ENCODE peak calls at places on chromosome 2, in nine cellular contexts. Z is AG09309, F is Peyer's patch, B is uterus, E is heart right ventricle, T is hepatocyte, I is A673, N is heart left ventricle, Q is endothelial cell. P is an unnamed sample.

GRCh38 chr2:47232738-47233415 is 77.8 kb upstream of the STPG4 start:
- DNase-seq in Z (no peak), F (no peak), B (no peak), E (no peak), T (peak; percentile 40), I (no peak), N (no peak), Q (no peak), P (no peak)

GRCh38 chr2:49834433-49834832 is 680.1 kb upstream of the FSHR start:
- DNase-seq in Z (no peak), F (no peak), B (no peak), E (no peak), T (no peak), I (no peak), N (no peak), Q (no peak), P (no peak)

GRCh38 chr2:160125828-160126227 is 63.4 kb upstream of the PLA2R1 start:
- DNase-seq in Z (no peak), F (no peak), B (no peak), E (no peak), T (no peak), I (no peak), N (no peak), Q (no peak), P (no peak)

GRCh38 chr2:117958186-117958585 is 55.7 kb downstream of the CCDC93 start:
- DNase-seq in Z (peak; percentile 59), F (no peak), B (no peak), E (no peak), T (peak; percentile 43), I (no peak), N (no peak), Q (no peak), P (no peak)

GRCh38 chr2:165240927-165241326 is 1.7 kb downstream of the SCN2A start:
- DNase-seq in Z (no peak), F (no peak), B (no peak), E (no peak), T (no peak), I (no peak), N (no peak), Q (no peak), P (no peak)

GRCh38 chr2:182594286-182594685 is 121.8 kb upstream of the DNAJC10 start:
- DNase-seq in Z (peak; percentile 20), F (no peak), B (no peak), E (no peak), T (no peak), I (peak; percentile 73), N (no peak), Q (no peak), P (no peak)

GRCh38 chr2:26957041-26957440 is 13.4 kb upstream of the MAPRE3 start:
- DNase-seq in Z (no peak), F (no peak), B (no peak), E (no peak), T (no peak), I (no peak), N (no peak), Q (no peak), P (no peak)

GRCh38 chr2:30265441-30266015 is 34.2 kb downstream of the LBH start:
- DNase-seq in Z (no peak), F (no peak), B (no peak), E (no peak), T (no peak), I (no peak), N (no peak), Q (no peak), P (no peak)

GRCh38 chr2:1709970-1710560 is 34.2 kb downstream of the PXDN start:
- DNase-seq in Z (no peak), F (no peak), B (no peak), E (peak; percentile 3), T (no peak), I (no peak), N (no peak), Q (no peak), P (no peak)

GRCh38 chr2:121372082-121372481 is 87.1 kb upstream of the TFCP2L1 start:
- DNase-seq in Z (no peak), F (no peak), B (no peak), E (no peak), T (no peak), I (no peak), N (no peak), Q (no peak), P (no peak)

GRCh38 chr2:225581906-225582305 is 182.4 kb downstream of the NYAP2 start:
- DNase-seq in Z (no peak), F (no peak), B (no peak), E (no peak), T (no peak), I (no peak), N (no peak), Q (no peak), P (peak; percentile 75)

GRCh38 chr2:225581135-225581534 is 181.6 kb downstream of the NYAP2 start:
- DNase-seq in Z (no peak), F (no peak), B (no peak), E (no peak), T (no peak), I (no peak), N (no peak), Q (no peak), P (no peak)

GRCh38 chr2:225582355-225583116 is 183.0 kb downstream of the NYAP2 start:
- DNase-seq in Z (no peak), F (no peak), B (no peak), E (no peak), T (no peak), I (no peak), N (no peak), Q (no peak), P (peak; percentile 90)

DNA sequence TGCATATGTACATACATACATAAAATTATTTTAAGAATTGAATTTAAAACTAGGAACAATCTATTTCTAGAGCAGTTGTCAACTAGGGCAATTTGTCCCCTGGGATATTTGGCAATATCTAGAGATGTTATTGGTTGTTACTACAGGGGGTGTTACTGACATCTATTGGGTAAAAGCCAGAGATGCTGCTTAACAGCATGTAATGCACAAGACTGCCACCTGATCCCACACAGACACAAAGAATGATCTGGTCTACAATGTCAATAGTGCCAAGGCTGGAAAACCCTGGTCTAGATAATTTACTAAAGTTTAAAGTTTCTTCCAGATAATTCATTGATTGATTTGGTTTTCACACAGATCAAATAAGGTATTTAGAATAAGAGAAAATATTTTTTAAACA is 185.3 kb downstream of the NYAP2 start:
- DNase-seq in Z (no peak), F (no peak), B (no peak), E (no peak), T (no peak), I (peak; percentile 12), N (no peak), Q (no peak), P (no peak)
- TF ChIP-seq CTCF in Z (no peak), F (no peak), B (no peak), E (no peak), T (no peak), I (no peak), N (no peak), Q (no peak), P (no peak)

DNA sequence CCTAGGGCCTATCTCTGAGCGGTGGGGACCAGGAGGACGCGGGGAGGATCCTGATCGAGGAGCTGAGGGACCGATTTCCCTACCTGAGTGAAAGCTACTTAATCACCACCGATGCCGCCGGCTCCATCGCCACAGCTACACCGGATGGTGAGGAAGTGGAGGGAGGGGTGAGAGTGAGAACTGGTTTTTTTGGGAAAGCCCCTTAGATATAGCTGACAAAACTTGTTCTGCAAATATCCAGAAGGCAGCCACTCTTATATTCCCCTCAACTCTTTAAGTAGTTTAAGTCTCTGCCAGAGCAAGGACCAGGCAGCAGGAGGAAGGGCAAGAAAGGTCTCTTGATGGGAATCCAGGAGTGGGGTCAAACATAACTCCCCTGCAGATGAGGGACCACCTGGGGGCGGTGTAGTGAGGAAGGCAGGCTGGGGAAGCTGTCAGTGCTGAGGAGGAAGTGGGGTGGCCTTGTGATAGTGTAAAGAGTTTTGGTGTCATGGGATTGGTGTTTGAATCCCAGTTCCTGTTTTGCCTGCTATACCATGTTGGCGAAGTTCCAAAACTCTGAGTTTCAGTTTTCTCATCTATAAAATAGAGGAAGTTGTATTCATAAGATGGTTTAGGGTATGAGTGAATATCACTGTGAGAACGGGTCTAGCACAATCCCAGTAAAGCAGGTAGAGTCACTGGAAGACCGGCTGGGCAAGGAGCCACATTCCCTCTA is 3.4 kb downstream of the NAGK start:
- DNase-seq in Z (no peak), F (no peak), B (no peak), E (peak; percentile 24), T (no peak), I (no peak), N (peak; percentile 33), Q (no peak), P (no peak)
- TF ChIP-seq CTCF in Z (no peak), F (no peak), B (no peak), E (no peak), T (no peak), I (no peak), N (no peak), Q (no peak), P (no peak)

DNA sequence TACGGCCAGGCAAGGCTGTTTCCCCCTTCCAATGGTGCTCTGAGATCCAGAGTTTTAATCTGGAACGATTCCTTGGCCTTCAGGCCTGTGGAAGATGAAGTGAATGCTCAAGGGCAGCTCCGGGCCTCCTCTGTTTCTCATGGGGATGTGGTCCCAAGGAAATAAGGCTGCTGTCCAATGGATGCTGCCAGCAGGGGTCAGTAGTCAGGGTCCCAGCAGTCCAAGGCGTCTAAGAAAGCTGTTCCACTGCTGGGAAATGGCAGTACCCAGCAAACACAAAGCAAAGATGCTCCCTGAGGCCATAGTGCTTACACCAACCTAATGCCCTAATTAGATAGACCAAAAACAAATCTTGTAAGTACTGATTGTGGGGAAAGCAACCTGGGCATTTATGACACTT is 12.5 kb downstream of the NMS start:
- DNase-seq in Z (no peak), F (no peak), B (no peak), E (no peak), T (no peak), I (no peak), N (no peak), Q (no peak), P (no peak)
- TF ChIP-seq CTCF in Z (peak; percentile 22), F (no peak), B (no peak), E (no peak), T (no peak), I (peak; percentile 42), N (no peak), Q (no peak), P (peak; percentile 21)

GRCh38 chr2:236568068-236568921 is 1.3 kb upstream of the ACKR3 start:
- DNase-seq in Z (no peak), F (peak; percentile 71), B (peak; percentile 49), E (peak; percentile 67), T (peak; percentile 78), I (no peak), N (peak; percentile 66), Q (peak; percentile 44), P (peak; percentile 66)

GRCh38 chr2:236571161-236571560 is 1.5 kb downstream of the ACKR3 start:
- DNase-seq in Z (no peak), F (no peak), B (no peak), E (no peak), T (no peak), I (no peak), N (no peak), Q (no peak), P (no peak)

GRCh38 chr2:236568922-236569592 is 568 bp upstream of the ACKR3 start:
- DNase-seq in Z (no peak), F (no peak), B (no peak), E (no peak), T (no peak), I (no peak), N (no peak), Q (no peak), P (no peak)

GRCh38 chr2:236570081-236570979 is 705 bp downstream of the ACKR3 start:
- DNase-seq in Z (no peak), F (no peak), B (no peak), E (no peak), T (no peak), I (peak; percentile 23), N (no peak), Q (no peak), P (no peak)

GRCh38 chr2:236569593-236569973 is at the start of gene ACKR3:
- DNase-seq in Z (peak; percentile 14), F (peak; percentile 76), B (peak; percentile 63), E (peak; percentile 86), T (peak; percentile 91), I (peak; percentile 71), N (peak; percentile 84), Q (peak; percentile 77), P (peak; percentile 86)
- TF ChIP-seq CTCF in Z (peak; percentile 20), F (peak; percentile 52), B (peak; percentile 47), E (peak; percentile 69), T (peak; percentile 60), I (peak; percentile 56), N (peak; percentile 57), Q (no peak), P (peak; percentile 81)